ENCODE peak calls at places on chromosomes 5 and 9, in eight cellular contexts. U, S, A, L, E, H, O and C are unnamed samples.
A peak's percentile ranks its signal among the peaks of the same experiment; 100 is the strongest.

GRCh38 chr5:73093943-73094342 is 26.4 kb upstream of the TMEM171 start:
- DNase-seq in U (no peak), S (no peak), E (peak; percentile 53), O (peak; percentile 79), H (no peak), A (peak; percentile 74), L (peak; percentile 78), C (no peak)

GRCh38 chr5:74424162-74424868 is 216.2 kb downstream of the ENC1 start:
- DNase-seq in U (no peak), E (peak; percentile 45), A (peak; percentile 39), H (no peak), L (no peak), O (peak; percentile 94), S (peak; percentile 75), C (no peak)

GRCh38 chr9:78677326-78677725 is 380.4 kb downstream of the PSAT1 start:
- DNase-seq in L (peak; percentile 45), E (no peak), S (no peak), H (no peak), A (no peak), U (no peak), O (no peak), C (no peak)

GRCh38 chr5:77140350-77140749 is 53.3 kb upstream of the ZBED3 start:
- DNase-seq in U (no peak), A (no peak), S (no peak), E (no peak), H (peak; percentile 51), O (no peak), L (no peak), C (no peak)

GRCh38 chr5:424259-425110 is 18.5 kb upstream of the EXOC3 start:
- DNase-seq in O (no peak), A (peak; percentile 35), S (no peak), L (peak; percentile 31), U (no peak), E (no peak), H (no peak), C (no peak)

GRCh38 chr5:50738864-50739263 is 72.4 kb downstream of the PARP8 start:
- DNase-seq in O (no peak), S (no peak), U (no peak), A (no peak), L (no peak), H (peak; percentile 62), E (no peak), C (no peak)

GRCh38 chr5:41414598-41414997 is 95.8 kb downstream of the PLCXD3 start:
- DNase-seq in U (no peak), S (peak; percentile 79), A (peak; percentile 98), L (peak; percentile 96), E (peak; percentile 94), H (no peak), O (peak; percentile 86), C (no peak)

GRCh38 chr5:151448038-151448985 is 909 bp downstream of the SLC36A1 start:
- DNase-seq in H (peak; percentile 77), S (peak; percentile 27), U (peak; percentile 18), L (no peak), E (peak; percentile 9), O (peak; percentile 42), A (peak; percentile 60), C (no peak)

GRCh38 chr9:83006378-83006777 is 56.6 kb downstream of the RASEF start:
- DNase-seq in U (no peak), H (no peak), L (no peak), O (no peak), A (no peak), E (no peak), S (no peak), C (no peak)

GRCh38 chr5:172102913-172103629 is 85.0 kb downstream of the STK10 start:
- DNase-seq in O (peak; percentile 94), U (no peak), L (peak; percentile 95), H (peak; percentile 77), E (peak; percentile 90), A (peak; percentile 97), S (no peak), C (no peak)

GRCh38 chr9:4465910-4466309 is 24.4 kb upstream of the SLC1A1 start:
- DNase-seq in L (no peak), E (no peak), H (no peak), A (no peak), O (no peak), U (no peak), S (no peak), C (no peak)

GRCh38 chr5:10222326-10222725 is 27.4 kb downstream of the ATPSCKMT start:
- DNase-seq in E (peak; percentile 22), A (no peak), S (no peak), O (no peak), U (no peak), L (peak; percentile 51), H (no peak), C (no peak)

GRCh38 chr9:114117996-114118830 is 19.1 kb upstream of the KIF12 start:
- DNase-seq in H (no peak), U (no peak), A (peak; percentile 9), L (no peak), O (no peak), S (peak; percentile 99), E (no peak), C (no peak)

GRCh38 chr9:124749284-124749683 is 21.8 kb downstream of the NR6A1 start:
- DNase-seq in A (no peak), U (no peak), S (no peak), O (no peak), E (no peak), L (no peak), H (no peak), C (no peak)
- H4K20me1 ChIP-seq in A (no peaks in the 10 kb centered on the region), U (peaks cover 4% of the 10 kb centered on the region), S (peaks cover 3% of the 10 kb centered on the region), O (no peaks in the 10 kb centered on the region), E (no peaks in the 10 kb centered on the region), L (peaks cover 5% of the 10 kb centered on the region), H (peaks cover 10% of the 10 kb centered on the region), C (no peaks in the 10 kb centered on the region)

GRCh38 chr9:21974230-21974541 is 20.0 kb downstream of the CDKN2A start:
- DNase-seq in E (no peak), A (no peak), H (no peak), U (no peak), S (no peak), O (no peak), L (no peak), C (no peak)

GRCh38 chr9:21974542-21975409 is 19.4 kb downstream of the CDKN2A start:
- DNase-seq in H (peak; percentile 93), U (peak; percentile 97), A (no peak), E (no peak), O (no peak), S (no peak), L (peak; percentile 57), C (peak; percentile 79)

GRCh38 chr9:21970800-21971620 is 23.2 kb downstream of the CDKN2A start:
- DNase-seq in E (no peak), O (no peak), L (no peak), S (no peak), A (no peak), U (no peak), H (peak; percentile 50), C (no peak)

GRCh38 chr9:21972361-21972760 is 21.8 kb downstream of the CDKN2A start:
- DNase-seq in E (no peak), L (no peak), S (no peak), A (no peak), U (no peak), H (no peak), O (no peak), C (no peak)

GRCh38 chr9:21976334-21976875 is 17.8 kb downstream of the CDKN2A start:
- DNase-seq in O (no peak), A (no peak), U (no peak), S (no peak), E (no peak), H (no peak), L (no peak), C (no peak)
- H4K20me1 ChIP-seq in O (no peaks in the 10 kb centered on the region), A (no peaks in the 10 kb centered on the region), U (peaks cover 6% of the 10 kb centered on the region), S (no peaks in the 10 kb centered on the region), E (no peaks in the 10 kb centered on the region), H (peaks cover 25% of the 10 kb centered on the region), L (peaks cover 3% of the 10 kb centered on the region), C (no peaks in the 10 kb centered on the region)

GRCh38 chr9:132590037-132590317 is 7.6 kb downstream of the BARHL1 start:
- DNase-seq in H (peak; percentile 40), O (no peak), U (no peak), L (no peak), S (no peak), E (no peak), A (no peak), C (no peak)
- H4K20me1 ChIP-seq in H (peaks cover 9% of the 10 kb centered on the region), O (peaks cover 3% of the 10 kb centered on the region), U (peaks cover 15% of the 10 kb centered on the region), L (peaks cover 40% of the 10 kb centered on the region), S (peaks cover 3% of the 10 kb centered on the region), E (no peaks in the 10 kb centered on the region), A (no peaks in the 10 kb centered on the region), C (peaks cover 34% of the 10 kb centered on the region)

GRCh38 chr9:130930132-130930803 is 8.8 kb downstream of the FIBCD1 start:
- DNase-seq in O (no peak), H (no peak), U (no peak), E (no peak), L (no peak), S (no peak), A (no peak), C (no peak)
- H4K20me1 ChIP-seq in O (no peaks in the 10 kb centered on the region), H (no peaks in the 10 kb centered on the region), U (no peaks in the 10 kb centered on the region), E (no peaks in the 10 kb centered on the region), L (peaks cover 4% of the 10 kb centered on the region), S (no peaks in the 10 kb centered on the region), A (no peaks in the 10 kb centered on the region), C (no peaks in the 10 kb centered on the region)